ENCODE peak calls at places on chromosomes 11 and 22, in four cellular contexts. H is K562, Z is GM12878, N is GM12891. C is an unnamed sample.

GRCh38 chr22:17097701-17098100 is 12.9 kb downstream of the IL17RA start:
- DNase-seq in H (no peak), Z (no peak), N (no peak), C (no peak)

GRCh38 chr22:35837328-35837727 is 119.7 kb downstream of the APOL5 start:
- DNase-seq in H (no peak), Z (no peak), N (no peak), C (no peak)

GRCh38 chr11:133347988-133348387 is 184.3 kb downstream of the OPCML start:
- DNase-seq in H (no peak), Z (no peak), N (no peak), C (no peak)

GRCh38 chr11:15958939-15959338 is 397.4 kb downstream of the SOX6 start:
- DNase-seq in H (no peak), Z (no peak), N (no peak), C (no peak)

GRCh38 chr22:23240639-23241389 is 60.5 kb downstream of the BCR start:
- DNase-seq in H (peak), Z (no peak), N (no peak), C (no peak)

GRCh38 chr11:119263352-119263940 is 53.5 kb downstream of the MCAM start:
- DNase-seq in H (no peak), Z (no peak), N (no peak), C (no peak)

GRCh38 chr11:13009921-13010736 is 1.0 kb downstream of the RASSF10 start:
- DNase-seq in H (no peak), Z (no peak), N (peak), C (no peak)

GRCh38 chr11:107197932-107198331 is 179.7 kb upstream of the GUCY1A2 start:
- DNase-seq in H (no peak), Z (no peak), N (no peak), C (no peak)

GRCh38 chr11:122360875-122361274 is 244.9 kb upstream of the BLID start:
- DNase-seq in H (no peak), Z (no peak), N (no peak), C (no peak)

GRCh38 chr11:76599041-76600013 is 71.2 kb downstream of the LRRC32 start:
- DNase-seq in H (peak), Z (no peak), N (no peak), C (no peak)

GRCh38 chr11:113730887-113731726 is 25.0 kb upstream of the TMPRSS5 start:
- DNase-seq in H (peak), Z (no peak), N (no peak), C (no peak)

GRCh38 chr11:111441443-111441842 is 62.4 kb upstream of the POU2AF1 start:
- DNase-seq in H (no peak), Z (no peak), N (no peak), C (no peak)

GRCh38 chr11:75553182-75553581 is 8.9 kb upstream of the SERPINH1 start:
- DNase-seq in H (no peak), Z (no peak), N (no peak), C (no peak)

GRCh38 chr11:114293201-114293711 is 2.9 kb upstream of the NNMT start:
- DNase-seq in H (no peak), Z (no peak), N (no peak), C (no peak)

GRCh38 chr22:35601013-35601580 is 16.0 kb downstream of the MB start:
- DNase-seq in H (no peak), Z (no peak), N (no peak), C (no peak)

DNA sequence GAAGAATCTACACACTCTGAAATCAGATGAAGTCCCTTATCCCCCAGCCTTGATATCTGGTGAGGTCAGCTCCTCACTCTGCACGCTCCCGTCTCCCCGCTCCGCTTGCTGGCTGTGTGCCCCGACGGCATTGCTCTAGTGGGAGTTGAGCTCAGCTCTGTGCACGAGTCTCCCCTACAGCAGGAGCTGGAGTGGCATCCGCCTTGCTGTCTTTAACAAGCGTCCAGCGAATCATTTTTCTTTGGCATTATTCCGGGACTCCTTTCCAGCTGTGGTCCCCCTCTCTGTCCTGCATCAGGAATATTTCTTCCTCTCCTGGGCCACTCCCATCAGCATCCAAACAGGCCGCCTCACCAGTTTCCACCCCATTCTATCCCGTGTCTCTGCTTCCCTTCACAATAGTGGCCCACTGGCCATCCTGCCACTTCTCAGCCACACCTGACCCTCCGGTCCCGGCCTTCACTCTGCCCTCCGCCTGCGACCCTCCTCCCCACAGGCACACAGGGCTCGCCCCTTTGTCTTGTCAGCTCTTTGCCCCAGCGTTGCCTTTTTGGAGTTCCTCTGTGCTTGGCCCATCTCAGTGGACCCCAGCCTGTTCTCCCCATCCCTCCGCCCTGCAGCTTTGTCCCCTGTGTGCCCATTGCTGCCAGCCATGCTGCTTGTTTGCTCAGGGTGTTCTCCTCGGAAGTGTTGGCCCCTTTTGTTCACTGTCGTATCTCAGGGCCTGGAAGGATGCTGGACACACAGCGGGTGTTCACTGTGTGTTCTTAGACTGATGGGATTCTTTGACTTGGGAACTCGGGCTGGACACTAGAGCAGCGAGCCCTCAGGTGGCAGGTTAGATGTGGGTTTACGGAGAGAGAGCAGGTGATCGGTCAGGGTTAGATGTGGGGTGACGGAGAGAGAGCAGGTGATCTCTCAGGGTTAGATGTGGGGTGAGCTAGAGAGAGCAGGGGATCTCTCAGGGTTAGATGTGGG is 441.8 kb downstream of the TBC1D22A start:
- DNase-seq in H (no peak), Z (no peak), N (no peak), C (no peak)
- TF ChIP-seq SPI1 in H (no peak), Z (no peak), N (no peak), C (no peak)

GRCh38 chr11:23727821-23728220 is 769.0 kb upstream of the LUZP2 start:
- DNase-seq in H (no peak), Z (no peak), N (no peak), C (no peak)
- TF ChIP-seq SPI1 in H (no peak), Z (no peak), N (no peak), C (no peak)

GRCh38 chr22:44380716-44381500 is 68.2 kb upstream of the SHISAL1 start:
- DNase-seq in H (no peak), Z (no peak), N (no peak), C (no peak)
- TF ChIP-seq SPI1 in H (no peak), Z (no peak), N (no peak), C (no peak)

GRCh38 chr11:34639545-34639944 is 18.7 kb downstream of the EHF start:
- DNase-seq in H (no peak), Z (no peak), N (no peak), C (no peak)

GRCh38 chr11:34640050-34640971 is 19.4 kb downstream of the EHF start:
- DNase-seq in H (no peak), Z (no peak), N (no peak), C (peak)

GRCh38 chr11:34641981-34642380 is 21.1 kb downstream of the EHF start:
- DNase-seq in H (no peak), Z (no peak), N (no peak), C (no peak)

GRCh38 chr11:34643846-34644245 is 23.0 kb downstream of the EHF start:
- DNase-seq in H (no peak), Z (no peak), N (no peak), C (no peak)

GRCh38 chr11:34641456-34641855 is 20.6 kb downstream of the EHF start:
- DNase-seq in H (no peak), Z (no peak), N (no peak), C (no peak)
- TF ChIP-seq SPI1 in H (no peak), Z (no peak), N (no peak), C (no peak)

GRCh38 chr11:44316388-44317240 is 6.7 kb upstream of the ALX4 start:
- DNase-seq in H (peak), Z (no peak), N (no peak), C (no peak)
- TF ChIP-seq SPI1 in H (no peak), Z (no peak), N (no peak), C (no peak)

DNA sequence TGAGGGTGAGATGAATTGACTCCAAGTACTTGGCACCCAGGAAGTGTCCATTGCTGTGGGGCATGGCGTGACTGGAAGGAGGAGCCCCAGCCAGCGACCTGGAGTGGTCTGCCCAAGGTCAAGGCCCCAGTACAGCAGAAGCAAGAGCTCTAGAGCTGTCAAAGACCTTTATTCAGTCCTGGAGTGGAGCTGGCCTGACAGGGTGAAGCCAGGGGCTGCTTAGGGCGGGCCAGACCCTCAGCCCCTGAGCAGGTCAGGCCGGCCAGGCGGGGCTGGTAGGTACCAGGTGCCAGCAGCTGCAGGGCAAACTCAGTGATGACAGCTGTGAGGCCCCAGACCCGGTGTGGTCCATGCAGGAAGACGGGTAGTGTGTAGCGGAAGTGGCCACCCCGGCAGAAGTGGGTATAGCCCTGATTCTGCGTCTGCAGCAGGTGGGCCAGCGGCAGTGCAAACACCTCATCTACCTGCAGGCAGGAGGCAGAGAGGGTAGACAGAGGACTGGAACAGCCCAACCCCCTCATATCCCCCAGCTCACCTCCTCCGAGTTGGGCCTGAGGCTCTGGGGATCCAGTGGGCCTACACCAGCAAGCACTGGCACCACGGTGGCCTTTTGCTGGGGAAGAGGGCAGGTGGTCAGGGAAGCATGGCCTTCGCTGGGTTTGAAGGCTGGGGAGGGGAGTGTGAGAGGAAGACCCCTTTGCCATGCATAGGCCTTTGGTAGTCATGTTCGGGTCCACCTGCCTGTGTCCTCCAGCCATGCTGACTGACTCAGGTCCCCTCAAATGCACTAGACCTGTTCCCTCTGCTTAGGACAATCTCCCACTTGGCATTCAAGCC is 1.7 kb downstream of the NUDT8 start:
- DNase-seq in H (no peak), Z (no peak), N (no peak), C (no peak)
- TF ChIP-seq SPI1 in H (no peak), Z (no peak), N (no peak), C (no peak)